ENCODE peak calls at places on chromosomes 13 and 19, in seven cellular contexts. O, N, H, W, T, R and Y are unnamed samples.

GRCh38 chr13:106078191-106078590 is 457.3 kb downstream of the EFNB2 start:
- DNase-seq in T (no peak), O (no peak), W (peak), R (no peak), N (no peak), H (no peak), Y (peak)

GRCh38 chr13:22696433-22696832 is 484.3 kb upstream of the SGCG start:
- DNase-seq in N (no peak), R (no peak), W (peak), T (no peak), H (no peak), O (no peak), Y (no peak)

GRCh38 chr19:28737021-28737525 is 475.9 kb downstream of the UQCRFS1 start:
- DNase-seq in O (peak), H (no peak), T (peak), R (peak), N (peak), W (peak), Y (peak)

GRCh38 chr13:99041788-99042187 is 63.9 kb upstream of the DOCK9 start:
- DNase-seq in N (no peak), H (no peak), R (no peak), T (no peak), W (no peak), O (no peak), Y (no peak)

GRCh38 chr13:73610799-73611592 is 523.2 kb downstream of the KLF12 start:
- DNase-seq in W (no peak), R (no peak), N (peak), O (no peak), T (no peak), H (no peak), Y (no peak)

GRCh38 chr13:112709825-112710783 is 20.3 kb downstream of the ATP11A start:
- DNase-seq in N (no peak), T (no peak), H (no peak), O (no peak), W (no peak), R (no peak), Y (no peak)

GRCh38 chr13:97431365-97431764 is 2.6 kb upstream of the RAP2A start:
- DNase-seq in H (no peak), T (no peak), O (no peak), R (no peak), N (no peak), W (no peak), Y (no peak)

GRCh38 chr13:90918551-90918950 is 428.9 kb upstream of the MIR17HG start:
- DNase-seq in W (no peak), N (peak), T (no peak), R (peak), O (peak), H (no peak), Y (no peak)

GRCh38 chr13:36839981-36840380 is 21.0 kb downstream of the RFXAP start:
- DNase-seq in R (no peak), T (no peak), H (no peak), O (no peak), N (no peak), W (no peak), Y (no peak)

GRCh38 chr13:54185785-54186184 is 1157.2 kb downstream of the OLFM4 start:
- DNase-seq in W (peak), O (no peak), R (peak), T (no peak), N (peak), H (no peak), Y (peak)

GRCh38 chr19:2289714-2290435 is 7.9 kb upstream of the PEAK3 start:
- DNase-seq in T (peak), N (no peak), H (no peak), O (peak), R (no peak), W (peak), Y (peak)

GRCh38 chr19:47778954-47779351 is 450 bp downstream of the SELENOW start:
- DNase-seq in N (no peak), W (no peak), R (peak), H (no peak), T (no peak), O (peak), Y (peak)

GRCh38 chr19:1000095-1000494 is at the start of gene GRIN3B:
- DNase-seq in N (peak), H (peak), W (peak), R (peak), O (peak), T (peak), Y (peak)

GRCh38 chr19:55197531-55197930 is 11.8 kb downstream of the PTPRH start:
- DNase-seq in O (peak), H (no peak), R (peak), T (no peak), N (peak), W (peak), Y (peak)

GRCh38 chr19:7476241-7476640 is 12.6 kb downstream of the PEX11G start:
- DNase-seq in O (no peak), N (no peak), R (no peak), H (no peak), W (no peak), T (no peak), Y (no peak)

GRCh38 chr13:93055233-93055632 is 171.4 kb upstream of the GPC6 start:
- DNase-seq in W (no peak), T (no peak), N (no peak), H (no peak), R (no peak), O (no peak), Y (no peak)

GRCh38 chr13:25923217-25924085 is 128.4 kb downstream of the SHISA2 start:
- DNase-seq in T (no peak), W (no peak), O (no peak), N (no peak), R (no peak), H (no peak), Y (no peak)

GRCh38 chr19:15672580-15673175 is at the start of gene CYP4F12:
- DNase-seq in T (no peak), O (peak), N (peak), H (peak), R (peak), W (peak), Y (no peak)

GRCh38 chr19:19224852-19225494 is 13.2 kb downstream of the NCAN start:
- DNase-seq in R (peak), W (peak), T (peak), H (peak), N (peak), O (peak), Y (peak)

GRCh38 chr13:43153436-43154082 is 130.2 kb downstream of the DNAJC15 start:
- DNase-seq in O (peak), H (no peak), N (peak), R (peak), T (no peak), W (no peak), Y (no peak)

GRCh38 chr19:31349160-31349881 is at the start of gene TSHZ3:
- DNase-seq in O (peak), T (no peak), R (peak), H (no peak), W (peak), N (peak), Y (peak)

GRCh38 chr19:13085673-13086072 is 17.0 kb downstream of the LYL1 start:
- DNase-seq in W (no peak), R (no peak), T (no peak), N (no peak), H (no peak), O (no peak), Y (no peak)

GRCh38 chr19:1839658-1840540 is 8.4 kb downstream of the REXO1 start:
- DNase-seq in N (no peak), O (no peak), T (no peak), W (no peak), H (no peak), R (no peak), Y (no peak)

GRCh38 chr19:21023901-21024300 is 3.4 kb downstream of the ZNF430 start:
- DNase-seq in N (peak), O (peak), H (no peak), T (no peak), R (peak), W (no peak), Y (no peak)

GRCh38 chr13:95710313-95710712 is 33.4 kb downstream of the DNAJC3 start:
- DNase-seq in O (peak), N (peak), H (no peak), T (no peak), W (no peak), R (no peak), Y (no peak)

GRCh38 chr19:38928406-38929001 is 2.1 kb downstream of the SARS2 start:
- DNase-seq in R (no peak), T (no peak), W (no peak), O (no peak), N (no peak), H (no peak), Y (no peak)

GRCh38 chr13:44373601-44374347 is at the start of gene SERP2:
- DNase-seq in W (peak), O (peak), N (no peak), T (no peak), H (no peak), R (peak), Y (peak)

GRCh38 chr19:32843716-32844245 is 25.8 kb downstream of the SLC7A9 start:
- DNase-seq in W (no peak), R (no peak), T (no peak), H (no peak), O (no peak), N (no peak), Y (no peak)

GRCh38 chr19:48970139-48970766 is 5.1 kb downstream of the FTL start:
- DNase-seq in H (no peak), T (no peak), R (no peak), O (no peak), W (no peak), N (no peak), Y (no peak)

GRCh38 chr19:18373892-18374629 is 11.9 kb upstream of the GDF15 start:
- DNase-seq in O (peak), N (peak), R (peak), H (peak), T (peak), W (peak), Y (peak)

GRCh38 chr13:106178816-106179215 is 356.6 kb downstream of the EFNB2 start:
- DNase-seq in O (no peak), T (no peak), R (no peak), N (no peak), W (no peak), H (no peak), Y (no peak)

GRCh38 chr13:38641164-38641948 is 45.5 kb upstream of the FREM2 start:
- DNase-seq in H (no peak), N (peak), O (peak), W (peak), T (peak), R (no peak), Y (no peak)

GRCh38 chr13:111210488-111210887 is 95.4 kb downstream of the ARHGEF7 start:
- DNase-seq in R (peak), H (no peak), O (peak), W (no peak), T (no peak), N (peak), Y (peak)

GRCh38 chr13:32917504-32917903 is 98.7 kb upstream of the KL start:
- DNase-seq in O (peak), N (peak), W (no peak), H (no peak), T (no peak), R (no peak), Y (no peak)

GRCh38 chr13:98187155-98187726 is 10.2 kb upstream of the RNF113B start:
- DNase-seq in N (no peak), T (no peak), O (no peak), W (no peak), R (no peak), H (no peak), Y (no peak)

GRCh38 chr13:78596701-78597550 is 6.4 kb downstream of the POU4F1 start:
- DNase-seq in N (no peak), T (no peak), H (no peak), O (no peak), R (no peak), W (peak), Y (peak)
- TF ChIP-seq EZH2 in N (no peak), T (no peak), H (no peak), O (peak), R (peak), W (peak), Y (peak)

DNA sequence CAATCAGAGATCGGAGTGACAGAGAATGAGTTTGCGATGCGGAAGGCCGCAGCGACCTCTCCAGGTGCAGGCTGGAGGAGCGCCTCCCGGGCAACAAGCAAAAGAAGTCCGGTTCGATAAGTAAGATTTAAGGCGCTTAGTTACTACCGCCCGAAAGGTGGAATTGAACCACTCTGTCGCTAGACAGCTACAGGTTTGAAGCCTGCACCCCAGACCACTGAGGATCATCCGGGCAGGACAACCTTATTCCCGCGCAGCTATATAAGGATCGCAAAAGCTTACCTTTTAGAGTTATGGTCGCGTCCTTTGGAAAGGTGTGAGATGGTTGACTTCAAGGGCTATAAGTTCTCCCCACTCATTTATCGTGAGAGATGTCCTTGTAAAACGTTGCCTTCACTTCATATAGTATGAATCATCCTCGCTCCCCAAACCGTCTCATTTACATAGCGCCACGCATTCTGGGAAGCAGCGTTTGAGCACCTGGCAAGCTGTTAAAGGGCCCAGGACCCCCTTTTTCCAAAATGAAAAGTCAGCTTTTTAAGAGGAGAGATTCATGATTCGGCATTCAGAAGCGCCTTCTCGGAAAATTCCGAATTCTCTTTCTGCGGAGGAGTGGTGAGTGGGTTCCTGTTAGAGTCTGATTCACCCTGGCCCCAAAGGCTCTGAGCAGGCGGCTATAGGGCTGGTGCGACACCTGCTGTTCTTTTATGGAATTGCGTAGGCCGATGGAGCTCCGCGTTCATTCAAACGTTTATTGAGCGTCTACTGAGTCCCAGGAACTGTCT is 10.8 kb downstream of the FOSB start:
- DNase-seq in N (peak), O (peak), R (peak), W (peak), H (peak), T (peak), Y (peak)
- TF ChIP-seq EZH2phosphoT487 in N (no peak), O (no peak), R (no peak), W (no peak), H (no peak), T (no peak), Y (no peak)

GRCh38 chr19:4328243-4328990 is 10.2 kb downstream of the STAP2 start:
- DNase-seq in O (peak), N (no peak), H (peak), W (peak), R (peak), T (peak), Y (peak)
- H3K27ac ChIP-seq in O (no peak), N (no peak), H (peak), W (peak), R (no peak), T (peak), Y (no peak)

DNA sequence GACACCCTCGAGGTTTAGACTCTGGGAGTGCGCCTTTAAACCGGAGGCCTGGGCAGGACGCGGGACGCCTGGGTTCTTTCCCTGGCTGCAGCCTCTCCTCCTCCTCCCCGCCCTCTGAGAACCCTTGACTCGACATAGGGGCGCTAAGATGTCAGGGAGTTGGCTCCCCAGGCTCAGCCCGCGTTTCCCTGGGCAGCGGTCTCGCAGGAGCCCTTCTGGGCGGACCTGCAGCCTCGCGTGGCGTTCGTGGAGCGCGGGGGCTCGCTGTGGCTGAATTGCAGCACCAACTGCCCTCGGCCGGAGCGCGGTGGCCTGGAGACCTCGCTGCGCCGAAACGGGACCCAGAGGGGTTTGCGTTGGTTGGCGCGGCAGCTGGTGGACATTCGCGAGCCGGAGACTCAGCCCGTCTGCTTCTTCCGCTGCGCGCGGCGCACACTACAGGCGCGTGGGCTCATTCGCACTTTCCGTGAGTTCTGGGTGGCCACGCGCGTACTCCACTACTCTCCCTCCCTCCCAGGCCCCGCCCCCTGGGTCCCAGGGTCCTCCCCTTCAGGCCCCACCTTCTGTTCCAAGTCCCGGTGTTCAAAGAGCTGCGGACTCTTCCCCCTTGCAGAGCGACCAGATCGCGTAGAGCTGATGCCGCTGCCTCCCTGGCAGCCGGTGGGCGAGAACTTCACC is 1.3 kb downstream of the ICAM5 start:
- DNase-seq in W (peak), H (peak), O (peak), T (peak), N (peak), R (peak), Y (peak)
- TF ChIP-seq EZH2 in W (peak), H (no peak), O (no peak), T (no peak), N (no peak), R (peak), Y (peak)

GRCh38 chr19:58063712-58064111 is 4.6 kb downstream of the ZNF135 start:
- DNase-seq in W (no peak), H (no peak), R (no peak), T (no peak), N (no peak), O (no peak), Y (no peak)
- TF ChIP-seq EZH2phosphoT487 in W (no peak), H (no peak), R (no peak), T (no peak), N (no peak), O (no peak), Y (no peak)

GRCh38 chr19:45637890-45638667 is 1.1 kb downstream of the EML2 start:
- DNase-seq in N (no peak), H (no peak), R (peak), T (no peak), O (peak), W (peak), Y (no peak)
- H3K27ac ChIP-seq in N (no peak), H (peak), R (no peak), T (no peak), O (no peak), W (no peak), Y (no peak)

DNA sequence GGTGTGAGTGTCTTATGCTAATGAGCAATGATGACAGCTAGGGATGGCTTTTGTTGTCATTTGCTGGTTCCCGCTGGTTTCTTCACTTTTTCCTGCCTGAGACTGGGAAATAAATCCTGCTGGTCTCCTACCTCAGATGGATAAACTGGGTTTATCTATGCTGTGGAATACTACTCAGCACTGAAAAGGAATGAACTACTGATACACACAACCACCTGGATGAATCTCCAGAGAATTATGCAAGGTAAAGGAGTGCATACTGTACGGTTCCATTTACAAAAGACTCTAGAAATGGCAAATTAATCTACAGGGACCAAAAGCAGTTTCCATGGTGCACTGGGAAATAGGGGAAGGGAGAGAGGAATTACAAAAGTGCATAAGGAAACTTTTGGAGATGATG is 41.2 kb upstream of the UBE2L5 start:
- DNase-seq in O (no peak), R (no peak), W (no peak), T (no peak), H (no peak), N (no peak), Y (no peak)
- TF ChIP-seq EZH2 in O (no peak), R (no peak), W (no peak), T (no peak), H (no peak), N (no peak), Y (no peak)

GRCh38 chr13:82076421-82076820 is 1735.5 kb upstream of the SPRY2 start:
- DNase-seq in R (no peak), N (no peak), W (no peak), O (no peak), H (no peak), T (no peak), Y (no peak)
- TF ChIP-seq EZH2phosphoT487 in R (no peak), N (no peak), W (no peak), O (no peak), H (no peak), T (no peak), Y (no peak)

DNA sequence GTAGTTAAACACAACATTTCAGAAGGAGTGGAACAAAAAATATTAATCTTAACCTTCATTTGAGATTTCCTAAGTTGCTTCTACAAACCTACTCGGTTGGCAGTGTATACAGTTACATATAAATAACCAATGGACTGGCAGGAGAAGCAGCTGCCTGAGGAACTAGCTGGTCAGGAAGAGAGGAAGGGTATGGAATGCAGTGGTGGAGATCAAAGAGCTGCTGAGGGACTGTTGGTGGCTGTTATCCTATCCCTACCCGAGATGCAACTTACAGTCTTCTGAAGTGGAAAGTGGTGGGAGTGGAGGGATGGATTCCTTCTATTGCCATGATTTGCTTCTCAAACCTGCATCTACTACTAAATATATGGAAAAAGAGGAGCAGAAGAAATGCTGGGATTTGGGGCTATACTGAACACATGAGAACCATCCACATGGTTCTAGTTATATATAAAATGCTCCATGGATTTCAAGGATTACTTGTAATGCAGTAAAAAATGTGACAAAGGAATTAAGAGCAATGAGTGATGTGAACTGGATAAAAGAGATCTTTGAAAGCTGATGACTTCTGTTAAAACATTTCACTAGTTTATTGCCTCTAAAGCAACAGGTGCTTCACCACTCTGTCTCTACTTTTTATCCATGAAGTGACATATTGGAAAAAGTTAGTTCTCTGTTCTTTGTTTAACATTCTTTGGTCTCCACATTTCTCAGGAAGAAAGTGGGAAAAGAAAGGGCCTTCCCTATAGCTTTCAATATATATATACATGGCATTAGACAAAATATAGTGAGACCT is 29.9 kb downstream of the MICU2 start:
- DNase-seq in O (no peak), H (no peak), W (no peak), R (no peak), T (no peak), N (no peak), Y (no peak)
- H3K27ac ChIP-seq in O (no peak), H (no peak), W (no peak), R (no peak), T (no peak), N (no peak), Y (no peak)

GRCh38 chr13:30022256-30022655 is 171.8 kb upstream of the UBL3 start:
- DNase-seq in N (no peak), O (no peak), T (no peak), H (no peak), R (no peak), W (no peak), Y (no peak)

GRCh38 chr13:30020726-30021312 is 170.4 kb upstream of the UBL3 start:
- DNase-seq in R (no peak), T (no peak), N (peak), W (no peak), O (peak), H (no peak), Y (no peak)

GRCh38 chr13:30021611-30022010 is 171.2 kb upstream of the UBL3 start:
- DNase-seq in N (no peak), R (no peak), W (no peak), H (no peak), T (no peak), O (peak), Y (no peak)

GRCh38 chr13:30025351-30025750 is 174.9 kb upstream of the UBL3 start:
- DNase-seq in T (no peak), W (no peak), H (no peak), N (no peak), O (no peak), R (no peak), Y (no peak)

GRCh38 chr13:30022796-30023195 is 172.4 kb upstream of the UBL3 start:
- DNase-seq in O (no peak), W (no peak), H (no peak), T (no peak), N (peak), R (no peak), Y (no peak)
- TF ChIP-seq EZH2 in O (no peak), W (no peak), H (no peak), T (no peak), N (no peak), R (no peak), Y (no peak)